ENCODE peak calls at places on chromosomes 12 and 14, in five cellular contexts. T, G, X, S and B are unnamed samples.

GRCh38 chr12:75366629-75367028 is 24.3 kb upstream of the GLIPR1L2 start:
- DNase-seq in T (no peak), G (peak; percentile 52), X (peak; percentile 32), S (no peak), B (peak; percentile 52)

GRCh38 chr12:127038152-127038551 is 1228.8 kb upstream of the TMEM132C start:
- DNase-seq in T (no peak), G (no peak), X (no peak), S (no peak), B (no peak)

GRCh38 chr14:57736391-57736790 is 129.5 kb downstream of the SLC35F4 start:
- DNase-seq in T (no peak), G (no peak), X (no peak), S (no peak), B (no peak)

GRCh38 chr12:25373396-25373795 is 122.7 kb upstream of the KRAS start:
- DNase-seq in T (no peak), G (no peak), X (no peak), S (no peak), B (no peak)

GRCh38 chr12:118359541-118359915 is 13.2 kb downstream of the TAOK3 start:
- DNase-seq in T (no peak), G (no peak), X (no peak), S (no peak), B (no peak)

GRCh38 chr14:93042968-93043940 is 72.5 kb downstream of the ITPK1 start:
- DNase-seq in T (peak; percentile 95), G (peak; percentile 74), X (peak; percentile 41), S (no peak), B (peak; percentile 67)

GRCh38 chr14:65042731-65043372 is 56.2 kb downstream of the FNTB start:
- DNase-seq in T (no peak), G (no peak), X (no peak), S (no peak), B (no peak)

GRCh38 chr14:28142400-28143015 is 624.1 kb upstream of the FOXG1 start:
- DNase-seq in T (peak; percentile 3), G (peak; percentile 54), X (peak; percentile 12), S (no peak), B (peak; percentile 53)

GRCh38 chr12:109720152-109720855 is 6.7 kb downstream of the FAM222A start:
- DNase-seq in T (no peak), G (no peak), X (no peak), S (no peak), B (no peak)

GRCh38 chr14:21634840-21635239 is at the start of gene OR10G2:
- DNase-seq in T (no peak), G (no peak), X (no peak), S (no peak), B (no peak)

GRCh38 chr14:105087963-105088811 is 23.0 kb upstream of the GPR132 start:
- DNase-seq in T (peak; percentile 75), G (peak; percentile 77), X (no peak), S (no peak), B (peak; percentile 72)

GRCh38 chr12:40058721-40059190 is 47.1 kb downstream of the SLC2A13 start:
- DNase-seq in T (no peak), G (no peak), X (no peak), S (no peak), B (no peak)

GRCh38 chr14:105989746-105990302 is 463.4 kb downstream of the TMEM121 start:
- DNase-seq in T (no peak), G (no peak), X (no peak), S (no peak), B (no peak)

GRCh38 chr12:47944685-47945340 is 18.6 kb upstream of the TMEM106C start:
- DNase-seq in T (no peak), G (no peak), X (no peak), S (no peak), B (no peak)

GRCh38 chr12:6367065-6367968 is 8.0 kb downstream of the SCNN1A start:
- DNase-seq in T (no peak), G (no peak), X (peak; percentile 43), S (no peak), B (peak; percentile 74)

GRCh38 chr14:80315681-80316080 is 104.4 kb upstream of the DIO2 start:
- DNase-seq in T (no peak), G (no peak), X (peak; percentile 6), S (no peak), B (peak; percentile 23)

GRCh38 chr12:122420471-122421262 is 1.8 kb downstream of the CLIP1 start:
- DNase-seq in T (no peak), G (peak; percentile 6), X (no peak), S (no peak), B (no peak)

GRCh38 chr14:50717826-50718225 is 49.7 kb upstream of the SAV1 start:
- DNase-seq in T (no peak), G (no peak), X (no peak), S (no peak), B (no peak)

GRCh38 chr14:52067873-52068740 is 752 bp downstream of the NID2 start:
- DNase-seq in T (no peak), G (no peak), X (no peak), S (no peak), B (peak; percentile 53)